ENCODE peak calls at places on chromosomes 1 and 21, in four cellular contexts. One of them, this sample, is unnamed.

GRCh38 chr1:158126425-158126824 is 54.3 kb upstream of the CD1D start:
- DNase-seq in IMR-90: no peak
- DNase-seq in endothelial cell of umbilical vein: no peak
- DNase-seq in K562: no peak
- DNase-seq in this sample: no peak

GRCh38 chr1:116495534-116495933 is 75.3 kb downstream of the CD58 start:
- DNase-seq in IMR-90: no peak
- DNase-seq in endothelial cell of umbilical vein: no peak
- DNase-seq in K562: no peak
- DNase-seq in this sample: no peak

GRCh38 chr1:10082785-10083479 is 50.2 kb downstream of the UBE4B start:
- DNase-seq in IMR-90: peak; percentile 15
- DNase-seq in endothelial cell of umbilical vein: no peak
- DNase-seq in K562: no peak
- DNase-seq in this sample: no peak

GRCh38 chr1:27538793-27539192 is 48.8 kb upstream of the WASF2 start:
- DNase-seq in IMR-90: peak; percentile 78
- DNase-seq in endothelial cell of umbilical vein: no peak
- DNase-seq in K562: peak; percentile 61
- DNase-seq in this sample: no peak

GRCh38 chr1:230049731-230050130 is 17.3 kb upstream of the GALNT2 start:
- DNase-seq in IMR-90: no peak
- DNase-seq in endothelial cell of umbilical vein: no peak
- DNase-seq in K562: no peak
- DNase-seq in this sample: no peak

GRCh38 chr1:85448358-85448757 is 16.6 kb downstream of the DDAH1 start:
- DNase-seq in IMR-90: peak; percentile 66
- DNase-seq in endothelial cell of umbilical vein: peak; percentile 91
- DNase-seq in K562: no peak
- DNase-seq in this sample: no peak

GRCh38 chr1:231729541-231729940 is 103.0 kb downstream of the DISC1 start:
- DNase-seq in IMR-90: no peak
- DNase-seq in endothelial cell of umbilical vein: no peak
- DNase-seq in K562: no peak
- DNase-seq in this sample: no peak

GRCh38 chr1:113721010-113721409 is 38.3 kb downstream of the PHTF1 start:
- DNase-seq in IMR-90: no peak
- DNase-seq in endothelial cell of umbilical vein: no peak
- DNase-seq in K562: no peak
- DNase-seq in this sample: no peak

GRCh38 chr1:172220376-172220775 is 200.1 kb upstream of the C1orf105 start:
- DNase-seq in IMR-90: no peak
- DNase-seq in endothelial cell of umbilical vein: no peak
- DNase-seq in K562: no peak
- DNase-seq in this sample: no peak

GRCh38 chr1:204084247-204084772 is 11.4 kb downstream of the SOX13 start:
- DNase-seq in IMR-90: no peak
- DNase-seq in endothelial cell of umbilical vein: no peak
- DNase-seq in K562: no peak
- DNase-seq in this sample: no peak

GRCh38 chr21:39885119-39885848 is 18.0 kb downstream of the PCP4 start:
- DNase-seq in IMR-90: no peak
- DNase-seq in endothelial cell of umbilical vein: no peak
- DNase-seq in K562: no peak
- DNase-seq in this sample: no peak

GRCh38 chr1:8597455-8597854 is 220.0 kb downstream of the RERE start:
- DNase-seq in IMR-90: peak; percentile 70
- DNase-seq in endothelial cell of umbilical vein: no peak
- DNase-seq in K562: no peak
- DNase-seq in this sample: no peak

GRCh38 chr1:165025805-165026204 is 330.7 kb downstream of the LMX1A start:
- DNase-seq in IMR-90: no peak
- DNase-seq in endothelial cell of umbilical vein: no peak
- DNase-seq in K562: no peak
- DNase-seq in this sample: no peak

DNA sequence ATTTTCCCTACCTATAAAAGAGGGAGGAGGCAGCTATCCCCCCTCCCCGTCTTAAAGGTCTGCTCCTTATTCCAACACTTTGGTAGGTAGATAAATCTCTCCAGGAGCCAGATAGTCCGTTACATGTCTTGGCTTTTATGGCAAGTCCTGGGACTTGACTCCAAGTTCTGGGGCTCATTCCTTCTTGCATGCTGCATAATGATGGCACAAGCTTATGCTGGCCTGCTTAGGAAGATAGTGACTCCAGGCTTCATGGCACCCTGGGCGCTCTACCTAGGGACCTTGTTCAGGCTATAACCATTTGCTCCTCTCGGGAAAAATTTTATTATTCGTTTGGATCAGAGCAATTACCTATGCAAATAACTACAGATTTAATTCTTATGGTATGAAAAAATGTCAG is 3.7 kb downstream of the SLAMF1 start:
- DNase-seq in IMR-90: no peak
- DNase-seq in endothelial cell of umbilical vein: no peak
- DNase-seq in K562: no peak
- DNase-seq in this sample: no peak
- H3K9me1 ChIP-seq in IMR-90: no peaks in the 10 kb centered on the region
- H3K9me1 ChIP-seq in endothelial cell of umbilical vein: no peaks in the 10 kb centered on the region
- H3K9me1 ChIP-seq in K562: no peaks in the 10 kb centered on the region
- H3K9me1 ChIP-seq in this sample: no peaks in the 10 kb centered on the region

DNA sequence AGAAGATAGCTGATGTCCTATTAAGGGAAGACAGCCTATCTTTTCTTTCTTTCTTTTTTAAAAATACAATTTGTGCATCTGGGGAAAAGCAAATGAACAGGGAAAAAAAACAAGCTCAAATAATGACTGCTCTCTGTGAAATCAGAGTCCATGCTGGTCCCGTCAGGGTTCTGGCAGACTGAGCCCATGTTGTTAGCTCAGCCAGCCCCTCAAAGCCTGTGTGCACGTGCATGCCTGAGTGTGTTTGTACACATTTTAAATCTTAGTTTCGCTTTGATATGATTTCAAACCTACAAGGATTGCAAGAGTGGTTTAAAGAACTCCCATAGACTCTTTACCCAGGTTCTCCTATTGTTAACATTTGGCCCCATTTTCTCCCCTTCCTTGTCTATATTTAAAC is 231.8 kb upstream of the GREM2 start:
- DNase-seq in IMR-90: no peak
- DNase-seq in endothelial cell of umbilical vein: no peak
- DNase-seq in K562: no peak
- DNase-seq in this sample: no peak
- H2AFZ ChIP-seq in IMR-90: peak overlapping the region; percentile 86
- H2AFZ ChIP-seq in endothelial cell of umbilical vein: no peak overlapping the region
- H2AFZ ChIP-seq in K562: no peak overlapping the region
- H2AFZ ChIP-seq in this sample: no peak overlapping the region

DNA sequence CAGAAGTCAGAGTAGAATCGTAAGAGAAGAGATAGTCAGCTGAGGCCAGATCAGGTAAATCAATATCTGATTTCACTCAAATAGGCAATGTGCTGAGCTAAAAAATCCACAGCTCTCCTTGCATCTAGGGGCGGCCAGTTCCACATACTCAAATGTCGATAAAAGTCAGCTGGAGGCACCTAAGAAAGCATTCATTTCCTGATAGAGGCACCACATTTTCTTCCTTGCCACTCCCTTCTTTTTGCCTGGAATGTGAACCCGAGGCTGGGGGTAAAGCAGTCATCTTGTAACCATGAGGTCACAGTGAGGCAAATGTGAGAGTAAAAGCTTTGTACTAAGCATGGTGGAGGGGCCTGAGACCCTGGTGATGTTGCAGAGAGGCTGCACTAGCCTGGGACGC is 24.2 kb upstream of the CTPS1 start:
- DNase-seq in IMR-90: no peak
- DNase-seq in endothelial cell of umbilical vein: no peak
- DNase-seq in K562: no peak
- DNase-seq in this sample: no peak
- H3K9me1 ChIP-seq in IMR-90: no peaks in the 10 kb centered on the region
- H3K9me1 ChIP-seq in endothelial cell of umbilical vein: no peaks in the 10 kb centered on the region
- H3K9me1 ChIP-seq in K562: no peaks in the 10 kb centered on the region
- H3K9me1 ChIP-seq in this sample: no peaks in the 10 kb centered on the region

GRCh38 chr1:183736391-183736790 is 68.5 kb upstream of the RGL1 start:
- DNase-seq in IMR-90: no peak
- DNase-seq in endothelial cell of umbilical vein: no peak
- DNase-seq in K562: no peak
- DNase-seq in this sample: no peak
- H2AFZ ChIP-seq in IMR-90: no peak overlapping the region
- H2AFZ ChIP-seq in endothelial cell of umbilical vein: no peak overlapping the region
- H2AFZ ChIP-seq in K562: no peak overlapping the region
- H2AFZ ChIP-seq in this sample: no peak overlapping the region

DNA sequence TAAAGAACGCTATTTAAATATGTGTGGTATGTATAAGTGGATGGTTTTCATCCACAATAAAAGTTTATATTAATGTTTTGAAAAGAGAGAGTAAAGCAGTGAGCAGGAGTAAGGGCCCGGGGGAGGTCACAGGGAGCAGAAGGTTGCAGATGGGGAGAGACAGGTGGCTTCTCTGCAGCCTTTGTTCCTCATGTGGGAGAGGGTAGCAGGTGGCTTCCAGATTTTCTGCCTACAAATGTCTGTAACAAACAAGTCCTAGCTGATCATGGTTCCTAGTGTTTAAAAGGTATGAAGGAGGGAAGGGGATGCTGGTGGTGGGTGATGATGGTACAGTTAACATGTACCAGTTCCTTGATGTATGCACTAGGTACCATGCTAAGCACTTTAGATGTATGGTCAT is 18.8 kb downstream of the QSOX1 start:
- DNase-seq in IMR-90: no peak
- DNase-seq in endothelial cell of umbilical vein: no peak
- DNase-seq in K562: no peak
- DNase-seq in this sample: no peak
- H3K9me1 ChIP-seq in IMR-90: peaks cover 43% of the 10 kb centered on the region
- H3K9me1 ChIP-seq in endothelial cell of umbilical vein: no peaks in the 10 kb centered on the region
- H3K9me1 ChIP-seq in K562: no peaks in the 10 kb centered on the region
- H3K9me1 ChIP-seq in this sample: no peaks in the 10 kb centered on the region

GRCh38 chr1:30665621-30666020 is 57.8 kb downstream of the MATN1 start:
- DNase-seq in IMR-90: no peak
- DNase-seq in endothelial cell of umbilical vein: no peak
- DNase-seq in K562: no peak
- DNase-seq in this sample: no peak

GRCh38 chr1:30670195-30671060 is 53.0 kb downstream of the MATN1 start:
- DNase-seq in IMR-90: peak; percentile 38
- DNase-seq in endothelial cell of umbilical vein: no peak
- DNase-seq in K562: no peak
- DNase-seq in this sample: no peak

GRCh38 chr1:30665216-30665615 is 58.2 kb downstream of the MATN1 start:
- DNase-seq in IMR-90: no peak
- DNase-seq in endothelial cell of umbilical vein: no peak
- DNase-seq in K562: no peak
- DNase-seq in this sample: no peak

GRCh38 chr1:30668546-30669327 is 54.6 kb downstream of the MATN1 start:
- DNase-seq in IMR-90: peak; percentile 10
- DNase-seq in endothelial cell of umbilical vein: no peak
- DNase-seq in K562: no peak
- DNase-seq in this sample: no peak

GRCh38 chr1:30668026-30668425 is 55.4 kb downstream of the MATN1 start:
- DNase-seq in IMR-90: peak; percentile 3
- DNase-seq in endothelial cell of umbilical vein: no peak
- DNase-seq in K562: no peak
- DNase-seq in this sample: no peak
- H2AFZ ChIP-seq in IMR-90: peak overlapping the region; percentile 65
- H2AFZ ChIP-seq in endothelial cell of umbilical vein: no peak overlapping the region
- H2AFZ ChIP-seq in K562: no peak overlapping the region
- H2AFZ ChIP-seq in this sample: peak overlapping the region; percentile 92

DNA sequence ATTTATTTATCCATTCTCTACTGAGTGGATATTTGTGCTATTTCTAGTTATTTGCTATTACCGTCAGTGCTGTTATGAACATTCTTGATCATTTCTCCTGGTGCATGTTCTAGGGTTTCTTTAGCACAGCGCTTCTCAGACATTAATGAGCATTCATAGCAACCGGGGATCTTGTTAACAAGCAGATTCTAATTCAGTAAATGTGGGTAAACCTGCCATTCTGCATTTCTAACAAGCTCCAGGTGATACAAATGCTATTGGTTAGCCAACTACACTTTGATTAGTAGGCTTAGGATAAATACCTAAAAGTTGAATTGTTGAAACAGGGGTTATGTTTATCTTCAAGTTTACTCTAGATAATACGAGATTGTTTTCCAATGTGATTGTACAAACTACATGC is 3.3 kb upstream of the DBT start:
- DNase-seq in IMR-90: no peak
- DNase-seq in endothelial cell of umbilical vein: no peak
- DNase-seq in K562: no peak
- DNase-seq in this sample: no peak
- H3K9me1 ChIP-seq in IMR-90: peaks cover 6% of the 10 kb centered on the region
- H3K9me1 ChIP-seq in endothelial cell of umbilical vein: no peaks in the 10 kb centered on the region
- H3K9me1 ChIP-seq in K562: no peaks in the 10 kb centered on the region
- H3K9me1 ChIP-seq in this sample: no peaks in the 10 kb centered on the region

DNA sequence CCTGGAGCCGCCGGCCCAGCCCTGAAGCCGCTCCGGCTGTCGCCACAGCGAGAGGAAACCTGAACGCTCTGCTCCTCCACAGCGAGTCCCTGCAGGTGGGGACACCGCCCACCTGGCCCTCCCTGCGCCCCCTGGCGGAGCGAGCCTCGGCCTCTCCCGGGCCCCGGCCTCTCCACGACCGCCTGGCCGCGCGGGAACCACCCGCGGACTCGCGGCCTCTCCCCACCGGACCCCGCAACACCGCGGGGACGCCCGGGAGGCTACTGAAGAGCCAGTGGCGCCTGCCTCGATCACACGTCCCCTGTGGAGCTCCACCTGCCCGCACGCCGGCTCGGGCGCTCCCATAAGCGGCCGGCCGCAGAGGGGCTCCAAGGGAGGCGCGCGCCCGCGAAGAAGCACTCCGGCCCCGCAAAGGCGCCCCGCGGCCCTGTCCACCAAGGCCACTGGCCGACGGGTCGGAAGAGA is 109.6 kb downstream of the KCNN3 start:
- DNase-seq in IMR-90: no peak
- DNase-seq in endothelial cell of umbilical vein: peak; percentile 19
- DNase-seq in K562: peak; percentile 82
- DNase-seq in this sample: no peak
- H2AFZ ChIP-seq in IMR-90: peak overlapping the region; percentile 74
- H2AFZ ChIP-seq in endothelial cell of umbilical vein: peak overlapping the region; percentile 18
- H2AFZ ChIP-seq in K562: peak overlapping the region; percentile 78
- H2AFZ ChIP-seq in this sample: peak overlapping the region; percentile 35

This sample was measured in keratinocyte.